ENCODE peak calls at places on chromosomes 5 and 9, in six cellular contexts. M, F, I, Y, U and D are unnamed samples.

GRCh38 chr9:64066736-64067368 is 1218.2 kb downstream of the FOXD4L5 start:
- DNase-seq in I (no peak), F (no peak), M (no peak), U (no peak), Y (no peak), D (no peak)

GRCh38 chr9:5886114-5886939 is 4.4 kb upstream of the MLANA start:
- DNase-seq in I (peak), U (no peak), Y (peak), M (peak), F (peak), D (peak)

GRCh38 chr9:135253305-135254004 is 166.0 kb downstream of the OLFM1 start:
- DNase-seq in F (no peak), M (no peak), U (no peak), Y (peak), I (no peak), D (no peak)

GRCh38 chr9:1008256-1008655 is 31.8 kb downstream of the DMRT3 start:
- DNase-seq in M (no peak), Y (no peak), I (no peak), F (no peak), U (no peak), D (no peak)

GRCh38 chr9:36895744-36896260 is 138.3 kb downstream of the PAX5 start:
- DNase-seq in U (no peak), M (no peak), Y (no peak), F (no peak), I (peak), D (no peak)

GRCh38 chr9:20848490-20848889 is 164.4 kb downstream of the FOCAD start:
- DNase-seq in M (no peak), F (no peak), I (no peak), U (no peak), Y (no peak), D (no peak)

GRCh38 chr9:98365227-98365669 is 109.8 kb upstream of the TBC1D2 start:
- DNase-seq in I (peak), Y (peak), M (no peak), F (no peak), U (no peak), D (no peak)

GRCh38 chr5:72485366-72486052 is 21.7 kb downstream of the ZNF366 start:
- DNase-seq in M (no peak), U (no peak), Y (no peak), I (no peak), F (no peak), D (no peak)

GRCh38 chr9:84386753-84387152 is 46.2 kb upstream of the SLC28A3 start:
- DNase-seq in U (no peak), I (no peak), M (no peak), Y (no peak), F (no peak), D (no peak)